ENCODE peak calls at places on chromosomes 12 and 14, in eight cellular contexts. I is CD8-positive, alpha-beta memory T cell; H is GM23338; C is endothelial cell; O is NCI-H1417; X is activated T-cell treated with anti-CD3 and anti-CD28 coated beads, Interleukin-2, amount 50 U/mL, for 4 hours; P is NCI-H1105; A is GM10248. M is an unnamed sample.

GRCh38 chr14:78154827-78155226 is 15.3 kb upstream of the NRXN3 start:
- DNase-seq in C (no peak), A (no peak), O (peak; percentile 51), H (peak; percentile 61), X (no peak), P (no peak), I (no peak), M (no peak)

GRCh38 chr14:71130491-71131179 is 223.4 kb downstream of the PCNX1 start:
- DNase-seq in I (no peak), C (no peak), O (no peak), P (no peak), X (no peak), A (no peak), H (peak; percentile 45), M (no peak)

GRCh38 chr14:30297856-30298255 is 261.1 kb upstream of the G2E3 start:
- DNase-seq in I (no peak), H (no peak), C (no peak), P (no peak), A (no peak), O (no peak), X (no peak), M (no peak)

GRCh38 chr12:42763682-42764081 is 174.1 kb upstream of the PRICKLE1 start:
- DNase-seq in C (no peak), A (no peak), O (peak; percentile 26), X (no peak), H (no peak), P (no peak), I (no peak), M (no peak)

GRCh38 chr12:263574-263973 is 938 bp upstream of the SLC6A13 start:
- DNase-seq in P (no peak), A (no peak), H (no peak), X (no peak), C (no peak), I (no peak), O (no peak), M (no peak)

GRCh38 chr14:104135121-104135903 is 3.1 kb upstream of the KIF26A start:
- DNase-seq in O (no peak), I (peak; percentile 27), X (no peak), H (peak; percentile 91), A (no peak), P (no peak), C (peak; percentile 70), M (no peak)

GRCh38 chr12:52058631-52059324 is 7.5 kb downstream of the NR4A1 start:
- DNase-seq in A (no peak), I (no peak), H (no peak), C (no peak), O (peak; percentile 80), X (no peak), P (peak; percentile 21), M (no peak)

GRCh38 chr12:57276935-57277563 is 26.1 kb upstream of the STAC3 start:
- DNase-seq in I (no peak), H (peak; percentile 75), X (no peak), C (peak; percentile 45), O (peak; percentile 54), P (no peak), A (no peak), M (no peak)

GRCh38 chr12:7837366-7837765 is 35.3 kb downstream of the SLC2A14 start:
- DNase-seq in A (no peak), H (no peak), I (no peak), C (no peak), X (no peak), O (no peak), P (no peak), M (no peak)

GRCh38 chr12:122203301-122203967 is at the start of gene B3GNT4:
- DNase-seq in C (peak; percentile 45), X (peak; percentile 74), A (peak; percentile 73), O (peak; percentile 86), H (peak; percentile 85), I (peak; percentile 76), P (peak; percentile 61), M (peak; percentile 84)

GRCh38 chr14:74913986-74914573 is 9.0 kb downstream of the RPS6KL1 start:
- DNase-seq in I (no peak), A (peak; percentile 64), P (no peak), H (peak; percentile 78), X (no peak), O (peak; percentile 41), C (peak; percentile 67), M (peak; percentile 71)

GRCh38 chr12:127293507-127294310 is 973.3 kb upstream of the TMEM132C start:
- DNase-seq in O (peak; percentile 50), A (no peak), H (peak; percentile 63), P (no peak), X (peak; percentile 19), I (peak; percentile 60), C (no peak), M (no peak)

GRCh38 chr12:53972152-53972702 is 699 bp upstream of the HOXC11 start:
- DNase-seq in O (no peak), I (no peak), A (no peak), C (no peak), X (no peak), H (no peak), P (no peak), M (no peak)

GRCh38 chr14:75628816-75629215 is 31.9 kb downstream of the ERG28 start:
- DNase-seq in O (peak; percentile 42), C (no peak), X (no peak), P (no peak), A (no peak), I (no peak), H (no peak), M (no peak)

GRCh38 chr12:119423285-119423684 is 88.8 kb downstream of the CCDC60 start:
- DNase-seq in O (no peak), H (peak; percentile 89), P (no peak), A (no peak), X (no peak), I (no peak), C (no peak), M (no peak)

GRCh38 chr12:58310368-58310767 is 369.0 kb downstream of the ATP23 start:
- DNase-seq in A (no peak), C (no peak), H (no peak), I (no peak), X (no peak), O (no peak), P (no peak), M (no peak)

GRCh38 chr14:101201535-101202125 is 298.1 kb upstream of the RTL1 start:
- DNase-seq in O (no peak), H (no peak), P (no peak), X (no peak), C (no peak), A (no peak), I (no peak), M (no peak)

GRCh38 chr14:32208490-32208889 is 5.4 kb upstream of the RNU6-8 start:
- DNase-seq in O (no peak), I (no peak), C (no peak), H (no peak), A (no peak), P (no peak), X (no peak), M (no peak)

GRCh38 chr14:67710209-67710608 is 8.5 kb downstream of the RDH12 start:
- DNase-seq in X (no peak), O (peak; percentile 16), A (no peak), P (no peak), I (no peak), H (peak; percentile 67), C (no peak), M (no peak)

GRCh38 chr14:77307099-77307496 is 13.6 kb downstream of the POMT2 start:
- DNase-seq in A (no peak), O (no peak), H (no peak), C (no peak), X (no peak), I (no peak), P (no peak), M (no peak)

GRCh38 chr12:14514154-14514842 is 53.4 kb downstream of the PLBD1 start:
- DNase-seq in H (peak; percentile 94), O (peak; percentile 85), C (no peak), P (no peak), I (no peak), A (peak; percentile 56), X (no peak), M (peak; percentile 21)

GRCh38 chr12:38155020-38155395 is 161.6 kb upstream of the ALG10B start:
- DNase-seq in O (no peak), A (no peak), C (no peak), H (no peak), X (no peak), P (no peak), I (no peak), M (no peak)

GRCh38 chr14:42214981-42215491 is 608.4 kb downstream of the LRFN5 start:
- DNase-seq in C (no peak), X (no peak), I (no peak), P (no peak), H (no peak), A (no peak), O (peak; percentile 38), M (no peak)

GRCh38 chr12:126087692-126088091 is 1022.5 kb downstream of the AACS start:
- DNase-seq in P (no peak), X (no peak), A (no peak), C (no peak), I (no peak), H (no peak), O (no peak), M (no peak)

GRCh38 chr12:30847259-30847658 is 79.3 kb upstream of the TSPAN11 start:
- DNase-seq in P (peak; percentile 41), C (peak; percentile 34), H (peak; percentile 86), I (no peak), O (peak; percentile 87), X (no peak), A (no peak), M (no peak)